ENCODE peak calls at places on chromosomes 4 and X, in five cellular contexts. G is endodermal cell; F is MM.1S; Q is GM20000; K is CD4-positive, alpha-beta T cell. J is an unnamed sample.

GRCh38 chr4:73250642-73251041 is 8.0 kb downstream of the ANKRD17 start:
- DNase-seq in K (no peak), F (no peak), Q (no peak), G (no peak), J (no peak)

GRCh38 chr4:71713611-71714203 is 70.2 kb downstream of the GC start:
- DNase-seq in F (peak; percentile 52), K (no peak), G (no peak), Q (peak; percentile 13), J (peak; percentile 8)

GRCh38 chr4:100164808-100165760 is 25.2 kb downstream of the DDIT4L start:
- DNase-seq in K (no peak), Q (no peak), G (no peak), F (no peak), J (no peak)

GRCh38 chrX:19682712-19683331 is 167.5 kb upstream of the MAP3K15 start:
- DNase-seq in F (no peak), G (peak; percentile 67), K (peak; percentile 64), Q (peak; percentile 36), J (peak; percentile 34)

GRCh38 chr4:156294577-156294976 is 340.9 kb upstream of the CTSO start:
- DNase-seq in Q (peak; percentile 4), G (peak; percentile 53), F (peak; percentile 70), K (no peak), J (no peak)

GRCh38 chr4:72948080-72948479 is 121.4 kb downstream of the COX18 start:
- DNase-seq in F (no peak), G (no peak), K (no peak), Q (no peak), J (no peak)

GRCh38 chr4:71379126-71379525 is 40.3 kb downstream of the SLC4A4 start:
- DNase-seq in F (no peak), Q (no peak), G (no peak), K (no peak), J (no peak)

GRCh38 chr4:80075995-80076394 is 3.0 kb upstream of the ANTXR2 start:
- DNase-seq in Q (no peak), F (no peak), K (no peak), G (no peak), J (no peak)

GRCh38 chr4:81039351-81040174 is 9.1 kb downstream of the BMP3 start:
- DNase-seq in K (no peak), Q (no peak), F (no peak), G (no peak), J (no peak)

GRCh38 chr4:101993002-101993840 is 202.7 kb downstream of the BANK1 start:
- DNase-seq in Q (no peak), F (no peak), K (no peak), G (no peak), J (no peak)

GRCh38 chr4:9764155-9764696 is 17.2 kb upstream of the DRD5 start:
- DNase-seq in F (no peak), K (no peak), Q (no peak), G (peak; percentile 54), J (no peak)

GRCh38 chr4:139083533-139084424 is 68.2 kb downstream of the NOCT start:
- DNase-seq in Q (peak; percentile 90), F (peak; percentile 91), G (peak; percentile 95), K (peak; percentile 80), J (peak; percentile 83)
- TF ChIP-seq CTCF in Q (peak; percentile 10), F (peak; percentile 30), G (peak; percentile 65), K (no peak), J (no peak)

GRCh38 chr4:21879187-21879586 is 69.4 kb downstream of the KCNIP4 start:
- DNase-seq in K (no peak), Q (no peak), F (no peak), G (peak; percentile 87), J (no peak)
- TF ChIP-seq CTCF in K (no peak), Q (no peak), F (no peak), G (peak; percentile 72), J (no peak)

GRCh38 chr4:188691811-188692210 is 552.6 kb downstream of the TRIML1 start:
- DNase-seq in G (no peak), F (peak; percentile 14), K (no peak), Q (no peak), J (no peak)
- TF ChIP-seq CTCF in G (no peak), F (no peak), K (no peak), Q (no peak), J (no peak)

GRCh38 chr4:21948347-21949072 is at the start of gene KCNIP4:
- DNase-seq in K (no peak), G (peak; percentile 86), F (peak; percentile 27), Q (peak; percentile 63), J (peak; percentile 23)
- TF ChIP-seq CTCF in K (no peak), G (peak; percentile 40), F (no peak), Q (peak; percentile 11), J (no peak)

DNA sequence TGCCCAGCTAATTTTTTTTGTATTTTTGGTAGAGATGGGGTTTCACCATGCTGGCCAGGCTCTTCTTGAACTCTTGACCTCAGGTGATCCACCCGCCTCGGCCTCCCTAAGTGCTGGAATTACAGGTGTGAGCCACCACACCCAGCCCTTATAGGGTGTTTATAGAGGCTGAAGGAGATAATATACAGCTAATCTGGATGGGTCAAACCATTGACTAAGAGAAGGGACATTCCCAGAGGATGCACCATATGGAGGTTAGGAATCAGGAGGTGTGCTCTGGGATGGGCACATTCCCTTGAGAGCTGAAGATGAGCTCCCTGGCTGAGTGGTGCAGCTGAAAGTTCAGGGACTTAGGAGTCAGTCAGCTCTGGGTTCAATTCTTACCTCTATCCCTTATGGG is 68.3 kb upstream of the SHISA3 start:
- DNase-seq in G (no peak), Q (no peak), K (no peak), F (no peak), J (no peak)
- TF ChIP-seq CTCF in G (no peak), Q (no peak), K (no peak), F (no peak), J (no peak)

GRCh38 chrX:24026403-24026801 is 584 bp downstream of the KLHL15 start:
- DNase-seq in K (no peak), G (peak; percentile 66), Q (no peak), F (no peak), J (no peak)

GRCh38 chrX:24023538-24023937 is 3.4 kb downstream of the KLHL15 start:
- DNase-seq in G (no peak), Q (no peak), K (no peak), F (no peak), J (no peak)

GRCh38 chrX:24025741-24026402 is 1.1 kb downstream of the KLHL15 start:
- DNase-seq in F (no peak), K (no peak), G (no peak), Q (no peak), J (no peak)

GRCh38 chrX:24023972-24024664 is 2.9 kb downstream of the KLHL15 start:
- DNase-seq in K (no peak), Q (no peak), F (peak; percentile 15), G (no peak), J (no peak)

GRCh38 chrX:24024819-24025740 is 1.9 kb downstream of the KLHL15 start:
- DNase-seq in K (peak; percentile 76), F (peak; percentile 76), G (peak; percentile 92), Q (peak; percentile 93), J (peak; percentile 88)
- TF ChIP-seq CTCF in K (no peak), F (no peak), G (peak; percentile 36), Q (peak; percentile 5), J (peak; percentile 41)

DNA sequence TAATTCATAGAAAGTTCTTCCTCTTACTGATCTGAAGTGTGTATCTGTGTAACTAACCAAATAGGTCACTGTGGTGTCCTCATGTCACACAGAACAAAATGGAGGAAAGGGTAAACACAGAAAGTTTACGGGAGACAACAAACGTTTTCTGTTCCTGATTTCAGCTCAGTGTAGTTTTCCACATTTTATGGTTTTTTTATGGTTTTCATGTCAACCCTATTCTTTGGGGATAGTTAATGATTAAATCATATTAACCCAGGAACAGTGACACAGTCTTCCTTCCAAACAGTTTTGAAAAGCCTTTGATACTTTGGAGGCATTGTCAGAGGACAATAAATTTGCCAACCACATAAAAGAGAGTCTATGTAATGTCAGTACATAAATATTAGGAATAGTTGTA is 4.2 kb downstream of the LNX1 start:
- DNase-seq in F (no peak), Q (no peak), G (no peak), K (no peak), J (no peak)
- TF ChIP-seq CTCF in F (no peak), Q (no peak), G (no peak), K (no peak), J (no peak)

GRCh38 chr4:84258905-84259830 is 239.9 kb downstream of the NKX6-1 start:
- DNase-seq in Q (no peak), K (no peak), G (peak; percentile 70), F (peak; percentile 51), J (no peak)
- TF ChIP-seq CTCF in Q (peak; percentile 30), K (no peak), G (peak; percentile 88), F (peak; percentile 86), J (peak; percentile 54)

J was measured in GM10248.